ENCODE peak calls at places on chromosomes 11 and 22, in six cellular contexts. L is brain pericyte; Q is anterior cingulate cortex; K is stimulated activated CD8-positive, alpha-beta memory T cell treated with anti-CD3 and anti-CD28 coated beads, Interleukin-15, amount 100 ng/mL, for 1 hour; D is cerebellar cortex; C is sigmoid colon. E is an unnamed sample.

GRCh38 chr11:117520966-117521365 is 193.3 kb downstream of the CEP164 start:
- DNase-seq in L (no peak), Q (no peak), K (no peak), D (no peak), C (no peak), E (no peak)

GRCh38 chr11:122229078-122229477 is 113.1 kb upstream of the BLID start:
- DNase-seq in L (no peak), Q (no peak), K (no peak), D (no peak), C (no peak), E (no peak)

GRCh38 chr11:10584071-10584501 is 15.6 kb upstream of the LYVE1 start:
- DNase-seq in L (no peak), Q (no peak), K (no peak), D (no peak), C (peak; percentile 78), E (no peak)

GRCh38 chr11:33194455-33194854 is 33.2 kb upstream of the CSTF3 start:
- DNase-seq in L (no peak), Q (no peak), K (no peak), D (no peak), C (no peak), E (no peak)

GRCh38 chr11:9662273-9662672 is 1.6 kb upstream of the SWAP70 start:
- DNase-seq in L (no peak), Q (no peak), K (no peak), D (no peak), C (no peak), E (no peak)

GRCh38 chr22:24305260-24305692 is 34.6 kb downstream of the SPECC1L start:
- DNase-seq in L (no peak), Q (no peak), K (no peak), D (no peak), C (no peak), E (no peak)

GRCh38 chr22:41380993-41381328 is 781 bp upstream of the TEF start:
- DNase-seq in L (no peak), Q (no peak), K (peak; percentile 5), D (peak; percentile 72), C (peak; percentile 96), E (no peak)

GRCh38 chr11:123438191-123438627 is 8.1 kb downstream of the GRAMD1B start:
- DNase-seq in L (no peak), Q (no peak), K (no peak), D (peak; percentile 46), C (no peak), E (no peak)

GRCh38 chr11:123184531-123184930 is 10.5 kb downstream of the CLMP start:
- DNase-seq in L (no peak), Q (no peak), K (no peak), D (no peak), C (no peak), E (no peak)

GRCh38 chr22:50722048-50722701 is 15.8 kb upstream of the ACR start:
- DNase-seq in L (no peak), Q (no peak), K (no peak), D (no peak), C (no peak), E (no peak)

GRCh38 chr11:110130642-110131238 is 37.5 kb downstream of the ZC3H12C start:
- DNase-seq in L (no peak), Q (no peak), K (no peak), D (no peak), C (no peak), E (no peak)

GRCh38 chr22:49646876-49647275 is 180.8 kb downstream of the BRD1 start:
- DNase-seq in L (no peak), Q (no peak), K (no peak), D (no peak), C (no peak), E (no peak)

GRCh38 chr11:116643521-116643920 is 129.3 kb downstream of the BUD13 start:
- DNase-seq in L (no peak), Q (no peak), K (no peak), D (no peak), C (no peak), E (no peak)

GRCh38 chr11:78350101-78350645 is 67.4 kb downstream of the GAB2 start:
- DNase-seq in L (peak; percentile 47), Q (no peak), K (no peak), D (no peak), C (peak; percentile 73), E (no peak)

GRCh38 chr11:118435233-118435892 is 929 bp upstream of the KMT2A start:
- DNase-seq in L (no peak), Q (peak; percentile 49), K (peak; percentile 27), D (peak; percentile 74), C (peak; percentile 72), E (peak; percentile 45)

GRCh38 chr11:119319702-119320592 is 3.0 kb upstream of the MCAM start:
- DNase-seq in L (no peak), Q (no peak), K (no peak), D (no peak), C (peak; percentile 71), E (no peak)

GRCh38 chr22:29782061-29782845 is 15.1 kb downstream of the UQCR10 start:
- DNase-seq in L (no peak), Q (peak; percentile 53), K (no peak), D (peak; percentile 63), C (no peak), E (peak; percentile 37)

GRCh38 chr22:21726650-21727049 is 8.9 kb downstream of the YPEL1 start:
- DNase-seq in L (no peak), Q (no peak), K (no peak), D (peak; percentile 24), C (no peak), E (no peak)

GRCh38 chr22:37206841-37207821 is 5.1 kb downstream of the SSTR3 start:
- DNase-seq in L (no peak), Q (no peak), K (no peak), D (no peak), C (peak; percentile 58), E (no peak)

GRCh38 chr22:22751043-22751603 is 106.7 kb downstream of the GGTLC2 start:
- DNase-seq in L (no peak), Q (no peak), K (no peak), D (no peak), C (no peak), E (no peak)

GRCh38 chr11:575996-576756 is at the start of gene PHRF1:
- DNase-seq in L (peak; percentile 83), Q (peak; percentile 91), K (peak; percentile 88), D (peak; percentile 93), C (peak; percentile 99), E (peak; percentile 93)

GRCh38 chr11:34214961-34215805 is 109.8 kb downstream of the NAT10 start:
- DNase-seq in L (no peak), Q (no peak), K (peak; percentile 10), D (no peak), C (no peak), E (no peak)

GRCh38 chr11:13965337-13965736 is 2.8 kb downstream of the SPON1 start:
- DNase-seq in L (no peak), Q (no peak), K (no peak), D (no peak), C (no peak), E (no peak)

GRCh38 chr11:124402326-124402922 is 3.6 kb upstream of the OR8B3 start:
- DNase-seq in L (peak; percentile 12), Q (peak; percentile 67), K (no peak), D (peak; percentile 37), C (no peak), E (peak; percentile 43)

GRCh38 chr22:20867179-20868099 is 8.6 kb downstream of the SNAP29 start:
- DNase-seq in L (no peak), Q (no peak), K (no peak), D (no peak), C (peak; percentile 71), E (no peak)

GRCh38 chr11:123212406-123212805 is 17.4 kb upstream of the CLMP start:
- DNase-seq in L (no peak), Q (no peak), K (no peak), D (no peak), C (no peak), E (no peak)

GRCh38 chr11:11553595-11553994 is 68.2 kb downstream of the GALNT18 start:
- DNase-seq in L (no peak), Q (peak; percentile 5), K (no peak), D (no peak), C (no peak), E (no peak)

GRCh38 chr22:25212337-25212736 is 7.1 kb upstream of the CRYBB2 start:
- DNase-seq in L (no peak), Q (no peak), K (no peak), D (no peak), C (no peak), E (no peak)

GRCh38 chr22:27348634-27349033 is 452.9 kb downstream of the MN1 start:
- DNase-seq in L (no peak), Q (no peak), K (no peak), D (no peak), C (no peak), E (no peak)

GRCh38 chr11:61907871-61908729 is 9.3 kb downstream of the RAB3IL1 start:
- DNase-seq in L (no peak), Q (no peak), K (no peak), D (no peak), C (no peak), E (no peak)

GRCh38 chr11:133146697-133147306 is 385.5 kb downstream of the OPCML start:
- DNase-seq in L (no peak), Q (no peak), K (no peak), D (no peak), C (no peak), E (no peak)

GRCh38 chr22:19723165-19723989 is at the start of gene GP1BB:
- DNase-seq in L (no peak), Q (no peak), K (no peak), D (no peak), C (no peak), E (no peak)

GRCh38 chr11:18696638-18697225 is 1.8 kb upstream of the TMEM86A start:
- DNase-seq in L (no peak), Q (no peak), K (no peak), D (no peak), C (no peak), E (no peak)

GRCh38 chr11:75831915-75832502 is 17.0 kb downstream of the UVRAG start:
- DNase-seq in L (no peak), Q (no peak), K (no peak), D (no peak), C (no peak), E (no peak)

E was measured in occipital lobe.